ENCODE peak calls at places on chromosomes 2 and 18, in ten cellular contexts. V is BJ; P is HFF-Myc; N is body of pancreas; B is foreskin fibroblast; H is neuronal stem cell; U is CD8-positive, alpha-beta memory T cell; O is aorta; J is small intestine; T is fibroblast of lung. I is an unnamed sample.

GRCh38 chr2:174683392-174683759 is 80.9 kb downstream of the CHRNA1 start:
- DNase-seq in B (peak; percentile 78), P (no peak), N (no peak), V (no peak), H (peak; percentile 20), J (peak; percentile 13), T (peak; percentile 63), U (peak; percentile 39), O (no peak), I (peak; percentile 51)

GRCh38 chr2:216881411-216881810 is 21.5 kb upstream of the TNP1 start:
- DNase-seq in J (no peak), H (no peak), U (no peak), B (no peak), O (no peak), T (no peak), V (no peak), P (no peak), N (no peak), I (no peak)

GRCh38 chr2:86468162-86469033 is 27.2 kb downstream of the KDM3A start:
- DNase-seq in O (no peak), B (no peak), U (no peak), H (no peak), V (no peak), P (no peak), N (no peak), T (no peak), J (no peak), I (peak; percentile 84)

GRCh38 chr18:11336241-11336640 is 186.9 kb upstream of the PIEZO2 start:
- DNase-seq in O (no peak), P (no peak), B (peak; percentile 36), H (no peak), J (no peak), V (no peak), N (no peak), U (no peak), T (no peak), I (no peak)

GRCh38 chr2:40287201-40287600 is 164.7 kb downstream of the SLC8A1 start:
- DNase-seq in V (no peak), J (no peak), N (no peak), B (no peak), H (no peak), T (peak; percentile 55), U (no peak), O (no peak), P (no peak), I (no peak)

GRCh38 chr2:184463102-184463865 is 135.0 kb upstream of the ZNF804A start:
- DNase-seq in B (no peak), O (no peak), J (peak; percentile 79), H (no peak), V (no peak), N (no peak), U (no peak), P (no peak), T (no peak), I (no peak)

GRCh38 chr2:231689509-231689893 is 18.8 kb upstream of the PTMA start:
- DNase-seq in P (no peak), B (no peak), H (no peak), N (no peak), V (no peak), J (no peak), T (no peak), U (no peak), O (no peak), I (no peak)

GRCh38 chr2:144705328-144706245 is 185.7 kb upstream of the ZEB2 start:
- DNase-seq in O (no peak), J (no peak), T (peak; percentile 19), B (peak; percentile 55), U (no peak), P (no peak), V (peak; percentile 49), H (no peak), N (no peak), I (no peak)

GRCh38 chr18:3062798-3063563 is 50.0 kb upstream of the LPIN2 start:
- DNase-seq in H (peak; percentile 51), N (peak; percentile 50), T (no peak), B (peak; percentile 69), V (no peak), U (peak; percentile 61), O (peak; percentile 77), P (peak; percentile 24), J (peak; percentile 77), I (peak; percentile 23)

GRCh38 chr18:74796928-74797576 is 199.4 kb downstream of the ZNF407 start:
- DNase-seq in N (no peak), P (no peak), H (no peak), U (no peak), O (no peak), B (peak; percentile 74), J (no peak), V (no peak), T (peak; percentile 86), I (no peak)

GRCh38 chr18:58947136-58947732 is 82.6 kb downstream of the ZNF532 start:
- DNase-seq in B (no peak), N (no peak), P (no peak), J (no peak), U (no peak), H (no peak), O (no peak), V (no peak), T (no peak), I (no peak)

GRCh38 chr2:204228169-204228940 is 291.8 kb downstream of the ICOS start:
- DNase-seq in J (no peak), V (no peak), B (no peak), N (no peak), T (no peak), O (no peak), P (no peak), U (no peak), H (peak; percentile 75), I (no peak)

GRCh38 chr18:35027206-35027605 is 14.0 kb upstream of the MAPRE2 start:
- DNase-seq in V (no peak), U (peak; percentile 32), N (no peak), B (no peak), T (no peak), J (no peak), O (no peak), P (no peak), H (no peak), I (peak; percentile 51)

GRCh38 chr2:222973237-222973636 is 78.8 kb upstream of the KCNE4 start:
- DNase-seq in V (no peak), O (no peak), T (peak; percentile 48), H (no peak), N (no peak), B (no peak), U (no peak), P (no peak), J (no peak), I (no peak)

GRCh38 chr2:95670686-95671085 is 78.9 kb downstream of the TRIM43 start:
- DNase-seq in J (no peak), T (no peak), V (no peak), B (no peak), O (no peak), H (no peak), N (no peak), U (no peak), P (no peak), I (no peak)

GRCh38 chr2:165572155-165572554 is 102.7 kb downstream of the CSRNP3 start:
- DNase-seq in H (no peak), P (no peak), V (no peak), B (no peak), J (peak; percentile 27), T (peak; percentile 8), U (no peak), N (no peak), O (no peak), I (no peak)

GRCh38 chr2:109373791-109374547 is 239.8 kb downstream of the SEPTIN10 start:
- DNase-seq in B (no peak), V (no peak), N (no peak), P (no peak), O (no peak), J (no peak), H (no peak), U (no peak), T (no peak), I (no peak)

GRCh38 chr18:55585586-55586521 is 2.1 kb downstream of the TCF4 start:
- DNase-seq in U (no peak), J (no peak), H (no peak), T (peak; percentile 62), V (no peak), N (no peak), P (no peak), B (peak; percentile 50), O (peak; percentile 33), I (no peak)
- H3K4me3 ChIP-seq in U (no peak overlapping the region), J (no peak overlapping the region), H (peak overlapping the region; percentile 74), T (peak overlapping the region; percentile 78), V (peak overlapping the region; percentile 74), N (no peak overlapping the region), P (peak overlapping the region; percentile 56), B (peak overlapping the region; percentile 81), O (peak overlapping the region; percentile 96), I (no peak overlapping the region)

GRCh38 chr2:181070119-181070833 is 89.9 kb downstream of the UBE2E3 start:
- DNase-seq in H (no peak), V (no peak), P (no peak), U (no peak), T (peak; percentile 77), N (no peak), B (peak; percentile 68), O (no peak), J (peak; percentile 87), I (no peak)
- H3K4me3 ChIP-seq in H (no peak overlapping the region), V (no peak overlapping the region), P (no peak overlapping the region), U (no peak overlapping the region), T (no peak overlapping the region), N (no peak overlapping the region), B (no peak overlapping the region), O (no peak overlapping the region), J (no peak overlapping the region), I (no peak overlapping the region)

GRCh38 chr2:68771211-68771721 is 36.7 kb downstream of the ARHGAP25 start:
- DNase-seq in N (no peak), B (no peak), T (peak; percentile 68), P (no peak), V (no peak), J (no peak), H (no peak), U (no peak), O (no peak), I (no peak)
- H3K4me3 ChIP-seq in N (no peak overlapping the region), B (no peak overlapping the region), T (no peak overlapping the region), P (no peak overlapping the region), V (no peak overlapping the region), J (no peak overlapping the region), H (no peak overlapping the region), U (peak overlapping the region; percentile 32), O (no peak overlapping the region), I (no peak overlapping the region)

GRCh38 chr2:235672720-235673119 is 178.9 kb downstream of the AGAP1 start:
- DNase-seq in O (no peak), B (peak; percentile 43), J (no peak), N (no peak), U (no peak), T (no peak), P (no peak), V (no peak), H (no peak), I (no peak)

GRCh38 chr2:235668782-235669181 is 174.9 kb downstream of the AGAP1 start:
- DNase-seq in V (no peak), U (no peak), P (no peak), B (no peak), T (no peak), J (no peak), O (no peak), H (no peak), N (no peak), I (no peak)

GRCh38 chr2:235669269-235669831 is 175.5 kb downstream of the AGAP1 start:
- DNase-seq in P (peak; percentile 21), V (no peak), J (peak; percentile 78), N (peak; percentile 44), H (peak; percentile 86), T (peak; percentile 77), B (peak; percentile 91), U (no peak), O (peak; percentile 69), I (peak; percentile 79)

GRCh38 chr2:235670974-235671787 is 177.3 kb downstream of the AGAP1 start:
- DNase-seq in P (no peak), J (no peak), V (no peak), B (no peak), U (no peak), O (no peak), N (no peak), H (no peak), T (no peak), I (no peak)

GRCh38 chr2:235669983-235670962 is 176.4 kb downstream of the AGAP1 start:
- DNase-seq in V (no peak), U (no peak), N (peak; percentile 34), B (peak; percentile 93), T (peak; percentile 81), J (peak; percentile 69), P (peak; percentile 31), H (peak; percentile 62), O (peak; percentile 62), I (no peak)
- H3K4me3 ChIP-seq in V (peak overlapping the region; percentile 41), U (no peak overlapping the region), N (no peak overlapping the region), B (peak overlapping the region; percentile 21), T (peak overlapping the region; percentile 58), J (peak overlapping the region; percentile 85), P (peak overlapping the region; percentile 37), H (peak overlapping the region; percentile 89), O (peak overlapping the region; percentile 61), I (no peak overlapping the region)